ENCODE peak calls at places on chromosomes 12 and 14, in six cellular contexts. K is EL; C is activated T-cell treated with anti-CD3 and anti-CD28 coated beads, Interleukin-2, amount 50 U/mL, for 4 hours; U is iPS DF 19.7; A is stimulated activated CD4-positive, alpha-beta T cell treated with anti-CD3 and anti-CD28 coated beads, Interleukin-12 subunit alpha, Interleukin-12 subunit beta, amount 100 ng/mL, for 24 hours; H is activated CD4-positive, CD25-positive, alpha-beta regulatory T cell. J is an unnamed sample.

GRCh38 chr14:96095581-96096476 is 56.7 kb downstream of the C14orf132 start:
- DNase-seq in K (peak; percentile 88), A (no peak), C (no peak), H (no peak), U (no peak), J (peak; percentile 27)

GRCh38 chr12:32115404-32116104 is 8.9 kb downstream of the BICD1 start:
- DNase-seq in K (peak; percentile 99), C (no peak), H (no peak), U (no peak), A (no peak), J (peak; percentile 96)

GRCh38 chr12:559208-559905 is 99.6 kb downstream of the B4GALNT3 start:
- DNase-seq in K (no peak), U (no peak), H (no peak), C (no peak), A (no peak), J (no peak)

GRCh38 chr12:120536064-120536791 is 2.1 kb downstream of the RNF10 start:
- DNase-seq in K (no peak), A (no peak), H (no peak), C (no peak), U (no peak), J (no peak)

GRCh38 chr12:6697584-6698351 is 2.8 kb downstream of the PIANP start:
- DNase-seq in H (no peak), U (no peak), C (no peak), A (no peak), K (peak; percentile 80), J (no peak)

GRCh38 chr14:25049127-25049558 is 804 bp downstream of the STXBP6 start:
- DNase-seq in A (no peak), H (no peak), C (no peak), K (no peak), U (no peak), J (no peak)

GRCh38 chr12:7125632-7126227 is 3.0 kb downstream of the RBP5 start:
- DNase-seq in H (no peak), A (no peak), K (no peak), C (no peak), U (no peak), J (no peak)

GRCh38 chr12:77064891-77065360 is 443 bp downstream of the E2F7 start:
- DNase-seq in A (peak; percentile 16), C (no peak), K (no peak), H (no peak), U (no peak), J (no peak)

GRCh38 chr12:131096681-131097181 is 143.0 kb downstream of the ADGRD1 start:
- DNase-seq in C (no peak), A (no peak), K (no peak), H (no peak), U (no peak), J (no peak)

GRCh38 chr12:125634813-125635212 is 569.6 kb downstream of the AACS start:
- DNase-seq in H (no peak), A (no peak), U (no peak), C (no peak), K (no peak), J (no peak)

GRCh38 chr12:32789446-32789845 is 33.7 kb upstream of the YARS2 start:
- DNase-seq in U (no peak), C (no peak), H (no peak), A (no peak), K (no peak), J (no peak)

GRCh38 chr14:64946310-64947045 is 3.9 kb upstream of the GPX2 start:
- DNase-seq in K (no peak), H (no peak), A (no peak), C (no peak), U (no peak), J (no peak)

GRCh38 chr14:47269788-47270492 is 405.5 kb downstream of the MDGA2 start:
- DNase-seq in K (no peak), U (no peak), H (no peak), C (no peak), A (no peak), J (no peak)

GRCh38 chr14:104316121-104316722 is 177.8 kb downstream of the KIF26A start:
- DNase-seq in U (no peak), C (peak; percentile 0), A (no peak), H (no peak), K (no peak), J (no peak)

GRCh38 chr12:68373836-68374314 is 41.7 kb upstream of the MDM1 start:
- DNase-seq in K (no peak), U (no peak), A (no peak), H (no peak), C (no peak), J (no peak)

GRCh38 chr14:83568141-83568540 is 1961.8 kb upstream of the FLRT2 start:
- DNase-seq in A (no peak), H (no peak), C (no peak), K (no peak), U (no peak), J (no peak)

GRCh38 chr12:26195641-26196423 is 459 bp downstream of the SSPN start:
- DNase-seq in A (no peak), K (peak; percentile 62), H (no peak), U (no peak), C (no peak), J (no peak)

GRCh38 chr12:27969011-27969900 is 3.3 kb downstream of the PTHLH start:
- DNase-seq in H (no peak), U (no peak), K (peak; percentile 33), A (no peak), C (no peak), J (no peak)

GRCh38 chr12:45168976-45169375 is 46.9 kb upstream of the ANO6 start:
- DNase-seq in K (no peak), H (no peak), U (no peak), C (no peak), A (no peak), J (no peak)

GRCh38 chr14:21686468-21686867 is 12.8 kb upstream of the OR4E1 start:
- DNase-seq in H (no peak), C (no peak), A (no peak), K (no peak), U (no peak), J (no peak)

J was measured in retinal pigment epithelial cell.